ENCODE peak calls at places on chromosome 15, in five cellular contexts. One of them, this sample, is unnamed.

GRCh38 chr15:101372960-101373525 is 78.0 kb upstream of the SNRPA1 start:
- DNase-seq in body of pancreas: no peak
- DNase-seq in cardiac fibroblast: no peak
- DNase-seq in upper lobe of right lung: no peak
- DNase-seq in mammary epithelial cell: no peak
- DNase-seq in this sample: no peak

GRCh38 chr15:44735482-44736260 is 657 bp upstream of the TRIM69 start:
- DNase-seq in cardiac fibroblast: peak; percentile 63
- DNase-seq in upper lobe of right lung: no peak
- DNase-seq in mammary epithelial cell: no peak
- DNase-seq in body of pancreas: no peak
- DNase-seq in this sample: no peak

GRCh38 chr15:67196672-67197363 is 57.6 kb downstream of the AAGAB start:
- DNase-seq in mammary epithelial cell: no peak
- DNase-seq in body of pancreas: no peak
- DNase-seq in cardiac fibroblast: peak; percentile 80
- DNase-seq in upper lobe of right lung: no peak
- DNase-seq in this sample: peak; percentile 86

GRCh38 chr15:59174161-59174845 is 32.3 kb upstream of the LDHAL6B start:
- DNase-seq in upper lobe of right lung: peak; percentile 53
- DNase-seq in mammary epithelial cell: no peak
- DNase-seq in cardiac fibroblast: no peak
- DNase-seq in body of pancreas: no peak
- DNase-seq in this sample: no peak

GRCh38 chr15:62392411-62392810 is 227.3 kb upstream of the C2CD4B start:
- DNase-seq in cardiac fibroblast: peak; percentile 35
- DNase-seq in upper lobe of right lung: no peak
- DNase-seq in body of pancreas: peak; percentile 23
- DNase-seq in mammary epithelial cell: no peak
- DNase-seq in this sample: peak; percentile 30

GRCh38 chr15:85707519-85708338 is 87.0 kb downstream of the KLHL25 start:
- DNase-seq in cardiac fibroblast: peak; percentile 45
- DNase-seq in mammary epithelial cell: no peak
- DNase-seq in upper lobe of right lung: no peak
- DNase-seq in body of pancreas: peak; percentile 72
- DNase-seq in this sample: peak; percentile 58

GRCh38 chr15:38843736-38844590 is 279.3 kb upstream of the RASGRP1 start:
- DNase-seq in cardiac fibroblast: peak; percentile 67
- DNase-seq in mammary epithelial cell: no peak
- DNase-seq in body of pancreas: no peak
- DNase-seq in upper lobe of right lung: no peak
- DNase-seq in this sample: no peak

GRCh38 chr15:62549345-62549970 is 384.4 kb upstream of the C2CD4B start:
- DNase-seq in cardiac fibroblast: peak; percentile 59
- DNase-seq in body of pancreas: peak; percentile 49
- DNase-seq in mammary epithelial cell: peak; percentile 9
- DNase-seq in upper lobe of right lung: no peak
- DNase-seq in this sample: peak; percentile 14

GRCh38 chr15:90375071-90375470 is 13.0 kb upstream of the IQGAP1 start:
- DNase-seq in mammary epithelial cell: no peak
- DNase-seq in cardiac fibroblast: no peak
- DNase-seq in body of pancreas: no peak
- DNase-seq in upper lobe of right lung: no peak
- DNase-seq in this sample: no peak

GRCh38 chr15:55222588-55222987 is 25.8 kb upstream of the RSL24D1 start:
- DNase-seq in body of pancreas: no peak
- DNase-seq in upper lobe of right lung: no peak
- DNase-seq in cardiac fibroblast: no peak
- DNase-seq in mammary epithelial cell: no peak
- DNase-seq in this sample: no peak

GRCh38 chr15:36499751-36500389 is 79.6 kb upstream of the CDIN1 start:
- DNase-seq in upper lobe of right lung: no peak
- DNase-seq in body of pancreas: no peak
- DNase-seq in mammary epithelial cell: no peak
- DNase-seq in cardiac fibroblast: no peak
- DNase-seq in this sample: peak; percentile 5

DNA sequence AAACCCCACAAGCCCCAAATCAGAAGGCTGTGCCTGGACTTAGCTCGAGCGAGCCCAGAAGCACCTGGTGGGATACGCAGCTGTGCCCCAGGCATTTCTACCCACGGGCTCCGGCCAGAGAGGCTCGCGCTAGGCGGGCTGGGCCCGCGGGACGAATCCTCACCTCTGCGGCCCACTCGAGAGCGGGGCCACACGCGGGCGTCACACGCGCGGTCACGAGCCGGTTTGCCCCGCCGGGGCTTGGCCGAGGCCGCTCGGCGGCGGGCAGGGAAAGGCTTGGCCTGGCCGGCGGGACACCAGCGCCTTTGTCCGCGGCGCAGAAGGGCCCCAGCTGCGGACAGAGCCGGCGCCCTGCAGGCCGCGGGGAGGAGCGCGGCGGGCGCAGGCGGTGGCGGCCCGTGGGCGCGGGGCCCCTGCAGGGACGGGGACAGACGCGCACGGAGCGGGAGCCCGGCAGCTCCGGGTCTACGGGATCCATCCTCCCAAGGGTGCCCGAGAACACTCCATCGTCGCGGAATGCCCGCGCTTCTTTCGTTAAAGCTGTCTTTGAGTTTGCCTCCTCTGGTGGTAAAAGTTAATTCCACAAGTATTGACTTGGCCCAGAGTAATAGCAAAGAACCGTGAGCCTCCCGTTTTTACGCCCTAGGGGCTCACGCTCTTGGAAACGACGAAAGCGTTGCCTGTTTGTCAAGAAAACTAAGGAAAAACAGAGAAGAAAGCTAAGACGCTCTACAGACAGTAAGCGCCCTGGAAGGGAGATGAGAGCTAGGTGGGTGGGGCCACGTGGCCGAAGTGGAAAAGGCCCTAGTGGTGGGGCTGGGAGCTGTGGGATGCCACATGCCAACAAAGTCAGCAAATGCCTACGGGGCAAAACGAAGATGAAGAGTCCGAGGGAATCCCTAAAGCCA is 26.4 kb downstream of the TYRO3 start:
- DNase-seq in upper lobe of right lung: peak; percentile 78
- DNase-seq in mammary epithelial cell: peak; percentile 55
- DNase-seq in cardiac fibroblast: peak; percentile 65
- DNase-seq in body of pancreas: peak; percentile 82
- DNase-seq in this sample: peak; percentile 56
- TF ChIP-seq CTCF in upper lobe of right lung: no peak
- TF ChIP-seq CTCF in mammary epithelial cell: peak; percentile 11
- TF ChIP-seq CTCF in cardiac fibroblast: peak; percentile 41
- TF ChIP-seq CTCF in body of pancreas: peak; percentile 30
- TF ChIP-seq CTCF in this sample: peak; percentile 40

DNA sequence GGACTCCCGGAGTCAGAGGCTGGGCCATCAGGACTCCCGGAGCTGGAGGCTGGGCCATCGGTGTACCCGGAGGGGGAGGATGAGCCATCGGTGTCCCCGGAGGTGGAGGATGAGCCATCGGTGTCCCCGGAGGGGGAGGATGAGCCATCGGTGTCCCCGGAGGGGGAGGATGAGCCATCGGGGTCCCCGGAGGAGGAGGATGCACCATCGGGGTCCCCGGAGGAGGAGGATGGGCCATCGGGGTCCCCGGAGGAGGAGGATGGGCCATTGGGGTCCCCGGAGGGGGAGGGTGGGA is 719 bp downstream of the MAGEL2 start:
- DNase-seq in upper lobe of right lung: no peak
- DNase-seq in cardiac fibroblast: no peak
- DNase-seq in body of pancreas: no peak
- DNase-seq in mammary epithelial cell: no peak
- DNase-seq in this sample: no peak
- H3K4me3 ChIP-seq in upper lobe of right lung: no peak overlapping the region
- H3K4me3 ChIP-seq in cardiac fibroblast: no peak overlapping the region
- H3K4me3 ChIP-seq in body of pancreas: no peak overlapping the region
- H3K4me3 ChIP-seq in mammary epithelial cell: no peak overlapping the region
- H3K4me3 ChIP-seq in this sample: peak overlapping the region; percentile 42

GRCh38 chr15:69265347-69265955 is 33.3 kb upstream of the PAQR5 start:
- DNase-seq in upper lobe of right lung: no peak
- DNase-seq in mammary epithelial cell: peak; percentile 23
- DNase-seq in body of pancreas: no peak
- DNase-seq in cardiac fibroblast: peak; percentile 56
- DNase-seq in this sample: peak; percentile 36
- TF ChIP-seq CTCF in upper lobe of right lung: peak; percentile 58
- TF ChIP-seq CTCF in mammary epithelial cell: peak; percentile 33
- TF ChIP-seq CTCF in body of pancreas: peak; percentile 56
- TF ChIP-seq CTCF in cardiac fibroblast: peak; percentile 42
- TF ChIP-seq CTCF in this sample: peak; percentile 54

GRCh38 chr15:75199347-75199976 is 2.2 kb upstream of the C15orf39 start:
- DNase-seq in body of pancreas: no peak
- DNase-seq in mammary epithelial cell: no peak
- DNase-seq in cardiac fibroblast: no peak
- DNase-seq in upper lobe of right lung: no peak
- DNase-seq in this sample: no peak

GRCh38 chr15:75198560-75199346 is 2.9 kb upstream of the C15orf39 start:
- DNase-seq in upper lobe of right lung: no peak
- DNase-seq in cardiac fibroblast: peak; percentile 35
- DNase-seq in body of pancreas: no peak
- DNase-seq in mammary epithelial cell: peak; percentile 17
- DNase-seq in this sample: peak; percentile 31

GRCh38 chr15:75200765-75201608 is 695 bp upstream of the C15orf39 start:
- DNase-seq in body of pancreas: peak; percentile 92
- DNase-seq in cardiac fibroblast: peak; percentile 35
- DNase-seq in mammary epithelial cell: peak; percentile 86
- DNase-seq in upper lobe of right lung: peak; percentile 89
- DNase-seq in this sample: peak; percentile 26

GRCh38 chr15:75201609-75202250 is at the start of gene C15orf39:
- DNase-seq in upper lobe of right lung: peak; percentile 90
- DNase-seq in body of pancreas: peak; percentile 81
- DNase-seq in cardiac fibroblast: peak; percentile 68
- DNase-seq in mammary epithelial cell: peak; percentile 67
- DNase-seq in this sample: peak; percentile 61

GRCh38 chr15:75200391-75200764 is 1.3 kb upstream of the C15orf39 start:
- DNase-seq in upper lobe of right lung: no peak
- DNase-seq in body of pancreas: no peak
- DNase-seq in mammary epithelial cell: no peak
- DNase-seq in cardiac fibroblast: no peak
- DNase-seq in this sample: no peak
- H3K4me3 ChIP-seq in upper lobe of right lung: no peak overlapping the region
- H3K4me3 ChIP-seq in body of pancreas: no peak overlapping the region
- H3K4me3 ChIP-seq in mammary epithelial cell: no peak overlapping the region
- H3K4me3 ChIP-seq in cardiac fibroblast: no peak overlapping the region
- H3K4me3 ChIP-seq in this sample: no peak overlapping the region

GRCh38 chr15:79479616-79480015 is 47.5 kb downstream of the MINAR1 start:
- DNase-seq in cardiac fibroblast: no peak
- DNase-seq in mammary epithelial cell: no peak
- DNase-seq in body of pancreas: no peak
- DNase-seq in upper lobe of right lung: no peak
- DNase-seq in this sample: no peak
- TF ChIP-seq CTCF in cardiac fibroblast: no peak
- TF ChIP-seq CTCF in mammary epithelial cell: no peak
- TF ChIP-seq CTCF in body of pancreas: no peak
- TF ChIP-seq CTCF in upper lobe of right lung: no peak
- TF ChIP-seq CTCF in this sample: no peak

DNA sequence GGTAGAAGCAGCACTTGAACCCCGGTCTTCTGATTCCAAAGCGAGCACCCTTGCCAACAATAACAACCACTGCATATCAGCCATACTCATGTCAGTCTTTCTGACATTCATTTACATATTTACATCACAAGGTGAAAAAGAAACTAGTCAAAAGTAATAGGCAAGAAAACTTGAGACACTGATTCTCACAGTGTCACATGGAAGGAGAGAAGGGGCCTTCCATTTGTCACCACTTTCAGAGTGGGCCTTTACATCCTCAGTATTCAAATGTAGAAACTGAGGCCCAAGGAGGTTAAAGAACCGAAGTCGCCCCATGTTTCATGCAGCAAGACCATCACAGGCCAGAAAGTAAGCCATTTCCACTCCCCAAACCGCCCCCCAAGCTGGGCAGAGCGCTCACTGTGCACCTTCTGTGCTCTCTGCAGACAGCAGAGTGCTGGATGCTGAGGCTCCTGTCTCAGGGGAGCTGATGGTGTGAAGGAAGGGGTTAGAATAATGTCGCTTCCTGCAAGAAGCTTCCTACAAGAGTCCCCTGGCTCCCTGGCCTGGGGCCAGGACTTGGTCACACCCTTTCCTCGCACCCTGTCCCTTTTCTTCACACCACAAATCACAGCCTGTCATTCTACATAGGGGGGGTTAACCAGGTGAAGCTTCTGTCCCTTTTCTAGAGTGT is 260.1 kb downstream of the UACA start:
- DNase-seq in cardiac fibroblast: no peak
- DNase-seq in upper lobe of right lung: peak; percentile 44
- DNase-seq in body of pancreas: no peak
- DNase-seq in mammary epithelial cell: no peak
- DNase-seq in this sample: no peak
- H3K4me3 ChIP-seq in cardiac fibroblast: no peak overlapping the region
- H3K4me3 ChIP-seq in upper lobe of right lung: no peak overlapping the region
- H3K4me3 ChIP-seq in body of pancreas: no peak overlapping the region
- H3K4me3 ChIP-seq in mammary epithelial cell: no peak overlapping the region
- H3K4me3 ChIP-seq in this sample: no peak overlapping the region

GRCh38 chr15:89323825-89324224 is 10.8 kb downstream of the POLG start:
- DNase-seq in body of pancreas: no peak
- DNase-seq in upper lobe of right lung: no peak
- DNase-seq in mammary epithelial cell: no peak
- DNase-seq in cardiac fibroblast: no peak
- DNase-seq in this sample: no peak

GRCh38 chr15:89325039-89325803 is 9.4 kb downstream of the POLG start:
- DNase-seq in upper lobe of right lung: no peak
- DNase-seq in mammary epithelial cell: no peak
- DNase-seq in cardiac fibroblast: no peak
- DNase-seq in body of pancreas: no peak
- DNase-seq in this sample: no peak

GRCh38 chr15:89327113-89327512 is 7.5 kb downstream of the POLG start:
- DNase-seq in cardiac fibroblast: no peak
- DNase-seq in body of pancreas: no peak
- DNase-seq in upper lobe of right lung: no peak
- DNase-seq in mammary epithelial cell: no peak
- DNase-seq in this sample: no peak

GRCh38 chr15:89328398-89329254 is 6.0 kb downstream of the POLG start:
- DNase-seq in body of pancreas: no peak
- DNase-seq in mammary epithelial cell: no peak
- DNase-seq in upper lobe of right lung: no peak
- DNase-seq in cardiac fibroblast: no peak
- DNase-seq in this sample: no peak

DNA sequence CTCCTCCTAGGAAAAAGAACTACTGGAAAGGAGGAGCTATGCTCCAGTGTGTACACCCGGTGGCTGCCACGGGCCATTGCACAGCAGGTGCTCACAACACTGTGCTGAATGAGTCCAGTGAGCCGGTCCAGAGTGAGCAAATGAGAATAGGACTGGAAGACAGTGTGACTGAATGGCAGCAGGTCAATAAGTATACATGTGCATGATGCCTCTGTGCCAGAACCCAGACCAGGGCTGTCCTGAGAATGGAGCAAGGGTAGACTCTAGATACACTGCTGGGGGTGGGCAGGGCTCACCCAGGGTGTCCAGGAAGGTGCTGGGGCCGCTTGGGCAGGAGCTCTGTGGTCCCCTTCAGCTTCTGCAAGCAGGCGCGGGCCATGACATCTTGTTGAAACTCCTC is 8.3 kb downstream of the POLG start:
- DNase-seq in upper lobe of right lung: no peak
- DNase-seq in cardiac fibroblast: no peak
- DNase-seq in mammary epithelial cell: no peak
- DNase-seq in body of pancreas: no peak
- DNase-seq in this sample: no peak
- TF ChIP-seq CTCF in upper lobe of right lung: no peak
- TF ChIP-seq CTCF in cardiac fibroblast: no peak
- TF ChIP-seq CTCF in mammary epithelial cell: no peak
- TF ChIP-seq CTCF in body of pancreas: no peak
- TF ChIP-seq CTCF in this sample: no peak

GRCh38 chr15:78893538-78893937 is 20.8 kb downstream of the MORF4L1 start:
- DNase-seq in cardiac fibroblast: no peak
- DNase-seq in mammary epithelial cell: no peak
- DNase-seq in upper lobe of right lung: no peak
- DNase-seq in body of pancreas: no peak
- DNase-seq in this sample: no peak
- H3K4me3 ChIP-seq in cardiac fibroblast: no peak overlapping the region
- H3K4me3 ChIP-seq in mammary epithelial cell: no peak overlapping the region
- H3K4me3 ChIP-seq in upper lobe of right lung: no peak overlapping the region
- H3K4me3 ChIP-seq in body of pancreas: no peak overlapping the region
- H3K4me3 ChIP-seq in this sample: no peak overlapping the region

GRCh38 chr15:91589360-91589759 is 264.1 kb upstream of the SLCO3A1 start:
- DNase-seq in upper lobe of right lung: no peak
- DNase-seq in cardiac fibroblast: no peak
- DNase-seq in body of pancreas: no peak
- DNase-seq in mammary epithelial cell: no peak
- DNase-seq in this sample: no peak
- TF ChIP-seq CTCF in upper lobe of right lung: no peak
- TF ChIP-seq CTCF in cardiac fibroblast: no peak
- TF ChIP-seq CTCF in body of pancreas: no peak
- TF ChIP-seq CTCF in mammary epithelial cell: peak; percentile 4
- TF ChIP-seq CTCF in this sample: no peak

This sample was measured in astrocyte of the spinal cord.